ENCODE peak calls at places on chromosomes 12 and 14, in seven cellular contexts. C is trophoblast cell, Z is gastrocnemius medialis, L is tibial nerve, S is WERI-Rb-1, W is heart right ventricle, A is thoracic aorta. P is an unnamed sample.

GRCh38 chr12:108856428-108857157 is 790 bp downstream of the SSH1 start:
- DNase-seq in S (no peak), A (peak; percentile 68), L (peak; percentile 54), C (peak; percentile 72), W (peak; percentile 79), Z (peak; percentile 70), P (peak; percentile 36)

GRCh38 chr12:114888458-114888857 is 204.5 kb upstream of the TBX3 start:
- DNase-seq in W (no peak), L (no peak), S (no peak), Z (no peak), A (no peak), C (no peak), P (no peak)

GRCh38 chr12:2893007-2893406 is 2.3 kb downstream of the TULP3 start:
- DNase-seq in L (no peak), W (no peak), C (peak; percentile 19), S (no peak), A (no peak), Z (peak; percentile 10), P (no peak)

GRCh38 chr14:101351769-101352168 is 209.5 kb upstream of the DIO3 start:
- DNase-seq in C (no peak), S (no peak), L (no peak), W (no peak), Z (no peak), A (no peak), P (no peak)

GRCh38 chr12:70154087-70154486 is 89.1 kb upstream of the CNOT2 start:
- DNase-seq in Z (no peak), C (no peak), A (no peak), L (no peak), S (no peak), W (no peak), P (no peak)

GRCh38 chr12:71000255-71000654 is 79.7 kb upstream of the PTPRR start:
- DNase-seq in W (no peak), S (no peak), L (no peak), C (no peak), A (no peak), Z (no peak), P (no peak)

GRCh38 chr14:54440037-54440436 is 1.1 kb downstream of the CNIH1 start:
- DNase-seq in S (no peak), Z (no peak), C (no peak), L (no peak), W (no peak), A (no peak), P (no peak)

GRCh38 chr12:55017421-55017820 is 2.4 kb upstream of the NEUROD4 start:
- DNase-seq in L (no peak), W (no peak), S (peak; percentile 97), A (no peak), Z (no peak), C (no peak), P (no peak)

GRCh38 chr12:27504506-27504905 is 19.5 kb upstream of the PPFIBP1 start:
- DNase-seq in A (no peak), L (no peak), Z (no peak), W (no peak), C (no peak), S (no peak), P (no peak)

GRCh38 chr12:72036393-72036792 is 97.7 kb downstream of the TPH2 start:
- DNase-seq in C (no peak), L (no peak), A (no peak), W (no peak), Z (no peak), S (no peak), P (no peak)
- H3K27ac ChIP-seq in C (no peak overlapping the region), L (no peak overlapping the region), A (no peak overlapping the region), W (no peak overlapping the region), Z (no peak overlapping the region), S (no peak overlapping the region), P (no peak overlapping the region)

GRCh38 chr12:111748867-111749266 is 17.9 kb upstream of the ALDH2 start:
- DNase-seq in A (no peak), C (no peak), L (no peak), Z (no peak), S (no peak), W (no peak), P (no peak)
- H3K36me3 ChIP-seq in A (peaks cover 28% of the 10 kb centered on the region), C (peaks cover 21% of the 10 kb centered on the region), L (no peaks in the 10 kb centered on the region), Z (no peaks in the 10 kb centered on the region), S (peaks cover 18% of the 10 kb centered on the region), W (peaks cover 86% of the 10 kb centered on the region), P (peaks cover 30% of the 10 kb centered on the region)

GRCh38 chr14:105774001-105774400 is 247.6 kb downstream of the TMEM121 start:
- DNase-seq in A (no peak), W (no peak), S (no peak), Z (no peak), L (no peak), C (no peak), P (no peak)
- H3K4me3 ChIP-seq in A (no peak overlapping the region), W (no peak overlapping the region), S (no peak overlapping the region), Z (no peak overlapping the region), L (no peak overlapping the region), C (peak overlapping the region; percentile 53), P (no peak overlapping the region)

GRCh38 chr14:21211509-21211908 is 55.6 kb upstream of the OR5AU1 start:
- DNase-seq in W (no peak), S (no peak), C (no peak), A (no peak), Z (no peak), L (no peak), P (no peak)
- H3K27ac ChIP-seq in W (no peak overlapping the region), S (no peak overlapping the region), C (no peak overlapping the region), A (no peak overlapping the region), Z (no peak overlapping the region), L (no peak overlapping the region), P (no peak overlapping the region)

GRCh38 chr14:103688441-103688840 is 26.8 kb downstream of the XRCC3 start:
- DNase-seq in L (no peak), W (no peak), C (no peak), S (no peak), A (no peak), Z (no peak), P (no peak)

GRCh38 chr14:103686831-103687485 is 28.3 kb downstream of the XRCC3 start:
- DNase-seq in L (no peak), W (no peak), A (no peak), Z (no peak), S (no peak), C (peak; percentile 69), P (no peak)

GRCh38 chr14:103685276-103686211 is 29.7 kb downstream of the XRCC3 start:
- DNase-seq in S (no peak), L (no peak), C (peak; percentile 31), W (no peak), Z (no peak), A (no peak), P (no peak)

GRCh38 chr14:103688906-103689902 is 26.0 kb downstream of the XRCC3 start:
- DNase-seq in S (no peak), W (no peak), C (no peak), Z (no peak), L (peak; percentile 8), A (no peak), P (no peak)

GRCh38 chr14:103687712-103688111 is 27.5 kb downstream of the XRCC3 start:
- DNase-seq in L (no peak), W (no peak), Z (no peak), S (no peak), C (no peak), A (no peak), P (no peak)
- H3K36me3 ChIP-seq in L (no peaks in the 10 kb centered on the region), W (peaks cover 98% of the 10 kb centered on the region), Z (no peaks in the 10 kb centered on the region), S (peaks cover 66% of the 10 kb centered on the region), C (peaks cover 49% of the 10 kb centered on the region), A (peaks cover 45% of the 10 kb centered on the region), P (peaks cover 34% of the 10 kb centered on the region)

DNA sequence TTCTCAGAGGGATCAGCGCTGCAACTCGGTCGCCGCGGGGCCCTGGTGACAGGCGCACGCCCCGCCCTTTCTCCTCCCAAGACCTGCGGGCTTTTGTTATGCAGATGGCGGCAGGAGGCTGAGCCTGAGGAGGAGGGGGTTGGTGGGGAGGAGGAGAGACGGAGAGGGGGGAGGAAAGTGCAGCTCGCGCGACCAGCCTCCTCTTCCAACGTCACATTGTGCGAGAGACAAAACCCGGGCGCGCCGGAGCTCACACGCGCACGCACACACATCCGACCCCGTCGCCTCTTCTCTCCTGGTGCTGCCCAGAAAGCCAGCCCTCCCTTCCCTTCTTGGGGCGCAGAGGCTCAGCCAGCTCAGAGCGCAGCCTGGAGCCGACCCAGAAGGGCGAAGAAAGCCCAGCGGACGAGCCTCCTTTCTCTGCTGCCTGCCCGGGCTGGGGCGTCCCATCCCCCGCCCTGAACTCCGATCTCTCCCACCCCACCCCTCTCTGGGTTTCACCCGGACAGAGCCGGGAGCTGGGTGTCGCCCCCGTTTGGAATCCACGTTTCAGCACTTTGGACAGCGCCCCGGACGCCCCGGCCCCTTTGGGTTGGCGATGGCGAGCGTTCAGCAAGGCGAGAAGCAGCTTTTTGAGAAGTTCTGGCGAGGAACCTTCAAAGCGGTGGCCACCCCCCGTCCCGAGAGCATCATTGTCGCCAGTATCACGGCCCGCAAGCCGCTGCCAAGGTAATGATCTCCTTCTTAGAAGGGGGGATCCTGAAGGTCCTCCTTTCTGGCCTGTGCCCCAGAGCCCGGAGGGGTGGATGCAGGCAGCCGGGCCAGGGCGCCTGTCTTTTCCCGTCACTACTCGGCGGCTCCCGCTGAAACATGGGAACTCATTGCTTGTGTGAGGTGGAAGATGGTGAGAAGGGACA is at the start of gene SRRM4:
- DNase-seq in C (no peak), A (no peak), S (peak; percentile 98), Z (no peak), W (peak; percentile 15), L (no peak), P (no peak)
- H3K4me3 ChIP-seq in C (no peak within 1 kb of the TSS), A (no peak within 1 kb of the TSS), S (peak within 1 kb of the TSS; percentile 88), Z (no peak within 1 kb of the TSS), W (no peak within 1 kb of the TSS), L (no peak within 1 kb of the TSS), P (no peak within 1 kb of the TSS)